ENCODE peak calls at places on chromosomes 4 and X, in seven cellular contexts. Z is keratinocyte; K is adrenal gland; Q is Karpas-422; E is tibial nerve; Y is cardiac muscle cell; J is CD8-positive, alpha-beta memory T cell. M is an unnamed sample. For H3K4me1 and H3K27me3, the result is how much of the 10 kb centered on the place peaks cover.

GRCh38 chr4:121326580-121326979 is 54.2 kb downstream of the QRFPR start:
- DNase-seq in Z (no peak), K (no peak), Q (no peak), E (no peak), Y (no peak), J (no peak), M (no peak)

GRCh38 chrX:10158279-10158939 is 1.6 kb downstream of the CLCN4 start:
- DNase-seq in Z (no peak), K (no peak), Q (peak), E (no peak), Y (peak), J (no peak), M (no peak)

GRCh38 chr4:121344128-121344527 is 36.7 kb downstream of the QRFPR start:
- DNase-seq in Z (no peak), K (no peak), Q (no peak), E (no peak), Y (no peak), J (no peak), M (no peak)

GRCh38 chr4:168612435-168613139 is 115.7 kb downstream of the PALLD start:
- DNase-seq in Z (no peak), K (no peak), Q (no peak), E (no peak), Y (no peak), J (no peak), M (no peak)

GRCh38 chr4:130359537-130359936 is 1263.6 kb downstream of the C4orf33 start:
- DNase-seq in Z (no peak), K (no peak), Q (peak), E (no peak), Y (no peak), J (no peak), M (no peak)

GRCh38 chr4:183303278-183303677 is 16.8 kb downstream of the CLDN22 start:
- DNase-seq in Z (no peak), K (no peak), Q (no peak), E (no peak), Y (no peak), J (no peak), M (no peak)

GRCh38 chr4:6320663-6321062 is 51.0 kb downstream of the WFS1 start:
- DNase-seq in Z (no peak), K (no peak), Q (no peak), E (no peak), Y (no peak), J (no peak), M (no peak)

GRCh38 chr4:5568931-5569330 is 139.4 kb downstream of the EVC2 start:
- DNase-seq in Z (no peak), K (no peak), Q (no peak), E (no peak), Y (no peak), J (no peak), M (no peak)

GRCh38 chrX:94400488-94400887 is 726.5 kb downstream of the FAM133A start:
- DNase-seq in Z (peak), K (no peak), Q (no peak), E (no peak), Y (no peak), J (no peak), M (no peak)

GRCh38 chrX:67622053-67622452 is 78.2 kb downstream of the AR start:
- DNase-seq in Z (no peak), K (no peak), Q (no peak), E (no peak), Y (no peak), J (no peak), M (no peak)

GRCh38 chr4:159191989-159192388 is 89.1 kb downstream of the RAPGEF2 start:
- DNase-seq in Z (peak), K (no peak), Q (peak), E (no peak), Y (peak), J (no peak), M (no peak)

GRCh38 chrX:110944793-110945466 is 149.3 kb upstream of the CHRDL1 start:
- DNase-seq in Z (no peak), K (no peak), Q (no peak), E (no peak), Y (peak), J (no peak), M (no peak)

GRCh38 chrX:120791013-120791643 is 84.5 kb downstream of the CT47B1 start:
- DNase-seq in Z (no peak), K (peak), Q (no peak), E (peak), Y (no peak), J (no peak), M (peak)
- H3K4me3 ChIP-seq in Z (no peak), K (no peak), Q (no peak), E (no peak), Y (no peak), J (no peak), M (no peak)

GRCh38 chr4:2849267-2850140 is 5.9 kb downstream of the ADD1 start:
- DNase-seq in Z (no peak), K (no peak), Q (no peak), E (no peak), Y (no peak), J (no peak), M (no peak)
- H3K4me1 ChIP-seq in Z (under half), K (half or more), Q (under half), E (under half), Y (under half), J (half or more), M (under half)

GRCh38 chrX:153565996-153566580 is 32.9 kb downstream of the CCNQ start:
- DNase-seq in Z (no peak), K (peak), Q (no peak), E (no peak), Y (no peak), J (no peak), M (no peak)
- H3K27me3 ChIP-seq in Z (under half), K (under half), Q (under half), E (under half), Y (under half), J (under half), M (under half)

GRCh38 chr4:663438-664428 is 10.3 kb downstream of the ATP5ME start:
- DNase-seq in Z (no peak), K (no peak), Q (no peak), E (no peak), Y (peak), J (peak), M (no peak)

GRCh38 chr4:666436-666810 is 7.7 kb downstream of the ATP5ME start:
- DNase-seq in Z (no peak), K (no peak), Q (no peak), E (no peak), Y (no peak), J (no peak), M (no peak)

GRCh38 chr4:665751-666435 is 8.2 kb downstream of the ATP5ME start:
- DNase-seq in Z (no peak), K (no peak), Q (no peak), E (no peak), Y (no peak), J (no peak), M (no peak)

GRCh38 chr4:665381-665750 is 8.7 kb downstream of the ATP5ME start:
- DNase-seq in Z (no peak), K (no peak), Q (no peak), E (no peak), Y (no peak), J (no peak), M (no peak)

GRCh38 chr4:664713-665231 is 9.3 kb downstream of the ATP5ME start:
- DNase-seq in Z (no peak), K (no peak), Q (no peak), E (no peak), Y (no peak), J (no peak), M (no peak)
- H3K4me3 ChIP-seq in Z (no peak), K (no peak), Q (no peak), E (no peak), Y (no peak), J (no peak), M (no peak)

GRCh38 chr4:7431696-7432530 is 2.8 kb downstream of the PSAPL1 start:
- DNase-seq in Z (no peak), K (peak), Q (no peak), E (no peak), Y (no peak), J (no peak), M (no peak)

GRCh38 chr4:7432531-7433375 is 2.0 kb downstream of the PSAPL1 start:
- DNase-seq in Z (no peak), K (no peak), Q (no peak), E (no peak), Y (no peak), J (no peak), M (no peak)

GRCh38 chr4:7434766-7435150 is at the start of gene PSAPL1:
- DNase-seq in Z (no peak), K (peak), Q (no peak), E (no peak), Y (peak), J (no peak), M (no peak)

GRCh38 chr4:7434141-7434765 is 477 bp downstream of the PSAPL1 start:
- DNase-seq in Z (no peak), K (no peak), Q (no peak), E (no peak), Y (no peak), J (no peak), M (no peak)

DNA sequence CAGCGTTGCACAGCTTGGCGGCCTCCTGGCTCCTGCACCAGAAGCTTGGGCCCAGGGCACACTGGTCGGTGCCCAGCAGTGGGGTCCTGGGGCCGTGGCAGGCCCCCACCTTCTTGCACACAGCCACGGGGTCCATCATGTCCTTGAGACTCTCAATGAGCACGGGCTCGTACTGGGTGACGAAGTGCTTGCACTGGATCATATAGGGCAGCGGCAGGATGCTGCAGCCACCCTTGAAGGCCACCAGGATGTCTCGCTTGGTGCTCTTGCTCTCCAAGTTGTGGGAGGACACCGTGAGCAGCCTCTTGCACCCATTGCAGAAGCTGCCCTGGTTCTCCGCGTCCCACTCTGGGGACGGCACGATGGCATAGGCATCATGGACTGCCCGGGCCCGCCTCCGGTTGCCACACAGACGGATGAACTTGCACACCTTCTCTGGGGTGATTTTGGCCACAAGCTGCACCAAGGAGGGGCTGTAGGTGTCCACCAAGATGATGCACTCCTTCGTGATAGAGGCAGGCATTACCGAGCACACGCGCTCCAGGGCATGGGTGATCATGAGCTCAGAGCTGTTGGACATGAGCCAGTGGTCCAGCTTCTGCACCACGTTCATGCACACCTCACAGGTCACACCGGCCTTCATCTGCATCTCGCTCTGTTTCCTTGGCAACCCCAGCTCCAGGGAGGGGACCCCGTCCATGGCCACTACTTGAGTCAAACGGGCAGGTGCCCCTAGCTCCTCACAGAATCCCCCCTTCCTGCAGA is 1.2 kb downstream of the PSAPL1 start:
- DNase-seq in Z (no peak), K (no peak), Q (no peak), E (no peak), Y (no peak), J (no peak), M (no peak)
- H3K4me1 ChIP-seq in Z (under half), K (under half), Q (under half), E (under half), Y (under half), J (under half), M (under half)

DNA sequence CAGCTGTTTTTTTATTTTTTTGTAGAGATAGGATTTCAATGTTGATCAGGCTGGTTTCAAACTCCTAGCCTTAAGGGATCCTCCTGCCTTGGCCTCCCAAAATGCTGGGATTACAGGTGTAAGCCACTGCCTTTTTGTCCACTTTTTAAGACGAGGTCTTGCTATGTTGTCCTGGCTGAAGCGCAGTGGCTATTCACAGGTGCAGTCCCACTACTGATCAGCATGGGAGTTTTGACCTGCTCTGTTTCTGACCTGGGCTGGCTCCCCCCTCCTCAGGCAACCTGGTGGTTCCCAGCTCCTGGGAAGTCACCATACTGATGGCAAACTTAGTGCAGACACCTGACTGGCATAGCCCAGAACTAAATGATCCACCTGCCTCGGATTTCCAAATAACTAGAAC is 2.3 kb upstream of the NSD2 start:
- DNase-seq in Z (no peak), K (no peak), Q (no peak), E (no peak), Y (no peak), J (no peak), M (no peak)
- H3K27me3 ChIP-seq in Z (under half), K (under half), Q (under half), E (under half), Y (under half), J (under half), M (under half)

DNA sequence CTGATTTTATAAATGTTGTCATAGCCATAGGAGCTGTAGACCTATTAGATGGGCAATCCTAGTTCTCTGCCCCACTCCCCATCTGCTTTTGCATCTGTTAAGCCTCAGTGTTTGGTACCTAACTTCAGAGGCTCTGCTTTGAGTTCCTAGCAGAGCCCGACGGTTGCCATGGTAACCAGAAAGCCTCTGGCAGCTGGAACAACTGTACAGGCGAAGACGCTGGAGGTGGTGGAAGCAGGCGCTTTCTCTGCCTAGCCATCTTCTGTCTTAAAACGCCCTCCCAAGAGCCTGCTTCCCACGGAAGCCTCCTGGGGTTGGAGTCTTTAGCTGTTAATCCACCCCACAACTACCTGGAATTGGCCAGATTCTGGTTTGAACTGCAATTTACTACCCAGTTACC is 919 bp upstream of the GABRG1 start:
- DNase-seq in Z (no peak), K (peak), Q (no peak), E (no peak), Y (peak), J (no peak), M (no peak)
- H3K4me3 ChIP-seq in Z (no peak), K (no peak), Q (no peak), E (no peak), Y (no peak), J (no peak), M (no peak)

M was measured in right atrium auricular region.